ENCODE peak calls at places on chromosomes 13 and 19, in nine cellular contexts. J is PC-9; K is left ventricle myocardium inferior; B is heart right ventricle; T is DND-41; Q is CD4-positive, CD25-positive, alpha-beta regulatory T cell; P is stomach; I is gastrocnemius medialis; G is endodermal cell. S is an unnamed sample. For H3K4me1, the result is how much of the 10 kb centered on the place peaks cover.

GRCh38 chr19:56348289-56348877 is 33.7 kb upstream of the ZSCAN5A start:
- DNase-seq in J (peak), K (no peak), B (no peak), T (peak), Q (peak), P (no peak), I (no peak), G (peak), S (no peak)

GRCh38 chr19:37979547-37980082 is 72.6 kb downstream of the SIPA1L3 start:
- DNase-seq in J (peak), K (no peak), B (no peak), T (no peak), Q (no peak), P (peak), I (no peak), G (no peak), S (no peak)

GRCh38 chr19:2949939-2950285 is 5.1 kb upstream of the ZNF77 start:
- DNase-seq in J (no peak), K (no peak), B (peak), T (no peak), Q (no peak), P (peak), I (no peak), G (no peak), S (no peak)

GRCh38 chr19:7391218-7391670 is 42.5 kb downstream of the ARHGEF18 start:
- DNase-seq in J (peak), K (no peak), B (no peak), T (no peak), Q (no peak), P (peak), I (no peak), G (no peak), S (no peak)

GRCh38 chr13:54591540-54591939 is 1562.9 kb downstream of the OLFM4 start:
- DNase-seq in J (no peak), K (no peak), B (no peak), T (no peak), Q (no peak), P (no peak), I (no peak), G (no peak), S (no peak)

GRCh38 chr19:46073268-46073922 is 32.6 kb upstream of the IGFL4 start:
- DNase-seq in J (peak), K (no peak), B (no peak), T (no peak), Q (no peak), P (no peak), I (no peak), G (no peak), S (no peak)

GRCh38 chr13:99103536-99103935 is 97.1 kb upstream of the UBAC2 start:
- DNase-seq in J (no peak), K (no peak), B (no peak), T (no peak), Q (no peak), P (no peak), I (no peak), G (peak), S (no peak)

GRCh38 chr13:98187155-98187726 is 10.2 kb upstream of the RNF113B start:
- DNase-seq in J (no peak), K (no peak), B (no peak), T (no peak), Q (no peak), P (no peak), I (no peak), G (no peak), S (no peak)

GRCh38 chr19:9500796-9501195 is 2.4 kb upstream of the ZNF560 start:
- DNase-seq in J (no peak), K (no peak), B (no peak), T (no peak), Q (no peak), P (no peak), I (no peak), G (no peak), S (no peak)

GRCh38 chr19:34269968-34270621 is 15.7 kb downstream of the GARRE1 start:
- DNase-seq in J (peak), K (peak), B (peak), T (peak), Q (peak), P (peak), I (peak), G (peak), S (peak)

GRCh38 chr13:61002686-61003085 is 413.0 kb downstream of the PCDH20 start:
- DNase-seq in J (no peak), K (no peak), B (no peak), T (no peak), Q (no peak), P (no peak), I (no peak), G (no peak), S (no peak)

GRCh38 chr19:11020982-11021759 is 60.3 kb downstream of the SMARCA4 start:
- DNase-seq in J (no peak), K (no peak), B (no peak), T (no peak), Q (no peak), P (no peak), I (no peak), G (no peak), S (no peak)

GRCh38 chr13:103926118-103926517 is 859.9 kb upstream of the SLC10A2 start:
- DNase-seq in J (no peak), K (no peak), B (no peak), T (no peak), Q (no peak), P (no peak), I (no peak), G (no peak), S (no peak)

GRCh38 chr13:50374517-50374916 is 359.3 kb downstream of the KCNRG start:
- DNase-seq in J (no peak), K (no peak), B (no peak), T (no peak), Q (no peak), P (no peak), I (no peak), G (no peak), S (no peak)

GRCh38 chr13:89496478-89496877 is 1825.3 kb downstream of the SLITRK5 start:
- DNase-seq in J (no peak), K (no peak), B (no peak), T (no peak), Q (no peak), P (no peak), I (no peak), G (no peak), S (no peak)

GRCh38 chr13:112065521-112065866 is 1.5 kb upstream of the SOX1 start:
- DNase-seq in J (no peak), K (no peak), B (no peak), T (no peak), Q (no peak), P (no peak), I (no peak), G (peak), S (no peak)

GRCh38 chr13:43127827-43128226 is 104.4 kb downstream of the DNAJC15 start:
- DNase-seq in J (no peak), K (no peak), B (no peak), T (no peak), Q (no peak), P (no peak), I (no peak), G (no peak), S (no peak)

GRCh38 chr19:3075605-3076431 is 13.5 kb upstream of the TLE5 start:
- DNase-seq in J (peak), K (peak), B (no peak), T (peak), Q (peak), P (peak), I (no peak), G (peak), S (no peak)

GRCh38 chr13:79810671-79811070 is 329.7 kb downstream of the NDFIP2 start:
- DNase-seq in J (peak), K (no peak), B (no peak), T (no peak), Q (no peak), P (no peak), I (no peak), G (no peak), S (no peak)

GRCh38 chr13:24638096-24638495 is 42.1 kb upstream of the ATP12A start:
- DNase-seq in J (no peak), K (no peak), B (no peak), T (no peak), Q (no peak), P (no peak), I (no peak), G (no peak), S (no peak)
- H3K4me3 ChIP-seq in J (no peak), K (no peak), B (no peak), T (no peak), Q (no peak), P (no peak), I (no peak), G (no peak), S (no peak)

DNA sequence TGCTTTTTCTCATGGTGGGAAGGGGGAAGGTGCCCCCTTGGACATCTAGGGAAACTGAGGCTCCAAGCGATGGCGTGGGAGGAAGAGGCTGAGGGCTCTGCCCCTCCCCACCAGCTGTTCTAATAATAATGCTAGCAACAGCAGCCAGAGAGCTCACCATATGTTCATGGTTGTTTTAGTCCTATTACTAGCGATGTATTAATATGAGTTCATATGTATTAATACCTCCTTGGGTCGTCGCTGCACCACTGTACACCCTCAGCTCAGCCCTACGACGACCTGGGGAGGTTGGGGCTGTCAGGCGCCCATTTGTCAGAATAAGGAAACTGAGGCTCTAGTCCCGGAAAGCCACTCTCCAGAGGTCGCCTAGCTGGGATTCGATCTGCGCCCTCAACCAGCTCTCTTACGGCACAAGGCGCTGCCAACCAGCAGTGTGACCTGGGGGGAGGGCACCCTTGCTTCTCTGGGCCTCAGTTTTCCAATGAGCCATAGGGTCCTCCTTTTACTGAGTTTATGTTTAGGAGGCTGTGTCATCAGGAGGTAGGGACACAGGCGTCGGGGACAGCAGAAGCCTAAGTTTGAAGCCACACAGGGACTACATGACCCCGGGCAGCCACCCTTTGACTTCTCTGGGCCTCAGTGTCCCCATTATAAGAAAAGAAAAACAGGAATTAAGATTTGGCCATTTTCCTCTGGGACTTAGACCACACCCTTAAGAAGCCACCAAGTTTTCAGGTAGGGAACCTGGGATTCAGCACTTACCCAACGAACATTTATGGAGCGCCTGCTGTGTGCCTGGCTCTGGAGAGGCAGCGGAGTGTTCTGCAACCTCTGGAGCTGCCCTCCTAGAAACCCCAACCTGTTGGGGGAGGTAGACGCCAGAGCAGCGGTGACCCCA is 664 bp downstream of the MAST3 start:
- DNase-seq in J (no peak), K (no peak), B (no peak), T (no peak), Q (no peak), P (no peak), I (no peak), G (no peak), S (no peak)
- H3K4me1 ChIP-seq in J (under half), K (under half), B (under half), T (under half), Q (under half), P (under half), I (under half), G (under half), S (under half)

GRCh38 chr19:29485293-29485692 is 40.5 kb upstream of the VSTM2B start:
- DNase-seq in J (no peak), K (no peak), B (no peak), T (no peak), Q (no peak), P (peak), I (no peak), G (peak), S (no peak)
- H3K4me3 ChIP-seq in J (no peak), K (no peak), B (no peak), T (no peak), Q (no peak), P (no peak), I (no peak), G (no peak), S (no peak)

GRCh38 chr13:19962894-19963293 is 4.4 kb downstream of the ZMYM2 start:
- DNase-seq in J (no peak), K (no peak), B (no peak), T (no peak), Q (no peak), P (no peak), I (no peak), G (no peak), S (no peak)
- H3K4me1 ChIP-seq in J (under half), K (half or more), B (half or more), T (under half), Q (half or more), P (half or more), I (under half), G (under half), S (under half)

GRCh38 chr19:48634424-48635262 is 2.5 kb downstream of the DBP start:
- DNase-seq in J (peak), K (peak), B (peak), T (peak), Q (peak), P (peak), I (peak), G (peak), S (peak)
- H3K4me3 ChIP-seq in J (peak), K (peak), B (peak), T (peak), Q (peak), P (peak), I (peak), G (peak), S (peak)

GRCh38 chr19:41305923-41306322 is 4.0 kb upstream of the CCDC97 start:
- DNase-seq in J (no peak), K (no peak), B (no peak), T (no peak), Q (no peak), P (no peak), I (no peak), G (no peak), S (no peak)
- H3K4me1 ChIP-seq in J (under half), K (half or more), B (half or more), T (half or more), Q (half or more), P (half or more), I (under half), G (under half), S (under half)

DNA sequence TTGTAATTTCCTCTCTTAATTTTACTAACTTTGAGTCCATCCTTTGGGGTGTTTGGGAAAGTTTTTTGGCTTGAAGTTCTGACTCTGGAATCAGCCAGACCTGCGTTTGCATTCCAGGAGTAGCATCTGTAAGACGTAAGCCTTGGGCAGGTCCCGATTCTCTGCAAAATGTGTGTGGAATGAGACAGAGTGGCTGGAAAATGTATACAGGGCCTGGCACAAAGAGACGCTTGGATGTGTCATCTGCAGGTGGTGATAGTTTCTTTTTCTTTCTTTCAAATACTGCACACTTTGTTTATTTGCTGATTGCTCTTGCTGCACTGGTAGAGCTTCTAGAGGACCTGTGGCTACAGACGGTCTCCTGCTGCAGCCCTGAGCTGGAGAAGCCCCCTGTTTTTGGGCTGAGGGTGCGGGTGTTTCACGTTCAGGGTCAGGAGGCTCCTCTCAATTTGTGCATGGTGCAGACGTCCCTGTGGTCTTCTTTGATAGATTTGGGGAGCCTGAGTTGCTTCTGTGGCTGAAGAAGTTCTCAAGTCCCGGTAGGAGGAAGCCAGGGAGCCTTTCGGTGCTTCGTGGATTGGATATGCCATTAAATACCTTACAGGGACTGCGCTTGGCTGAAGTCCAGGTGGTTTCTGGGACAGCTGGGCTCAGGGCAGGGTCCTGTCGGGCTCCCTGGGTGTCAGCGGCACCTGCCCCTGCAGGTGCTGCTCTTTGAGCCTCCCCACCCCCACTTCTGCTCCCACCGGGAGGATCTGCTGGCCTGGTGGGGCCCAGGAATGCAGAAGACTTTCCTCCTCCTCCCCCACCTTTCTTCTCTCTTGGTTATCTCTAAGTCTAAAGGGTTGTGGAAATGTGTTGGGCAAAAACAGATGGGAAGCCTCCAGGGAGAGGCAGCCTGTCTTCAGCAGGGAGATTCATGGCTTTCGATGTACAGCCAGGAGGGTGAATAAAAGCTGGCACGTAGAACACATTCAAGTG is 44.1 kb upstream of the GAS6 start:
- DNase-seq in J (no peak), K (no peak), B (no peak), T (no peak), Q (no peak), P (peak), I (no peak), G (peak), S (peak)
- H3K4me3 ChIP-seq in J (no peak), K (no peak), B (no peak), T (no peak), Q (no peak), P (no peak), I (no peak), G (no peak), S (no peak)

S was measured in uterus.